ENCODE peak calls at places on chromosome 4, in four cellular contexts. K is AG10803, X is heart right ventricle, F is EL. B is an unnamed sample.
A peak's percentile ranks its signal among the peaks of the same experiment; 100 is the strongest.

GRCh38 chr4:17030543-17030942 is 132.1 kb upstream of the LDB2 start:
- DNase-seq in K (peak; percentile 80), X (no peak), F (peak; percentile 76), B (peak; percentile 97)

GRCh38 chr4:20172070-20172760 is 79.5 kb upstream of the SLIT2 start:
- DNase-seq in K (peak; percentile 68), X (no peak), F (peak; percentile 34), B (no peak)

GRCh38 chr4:23613782-23614181 is 276.1 kb downstream of the PPARGC1A start:
- DNase-seq in K (no peak), X (no peak), F (no peak), B (peak; percentile 3)

GRCh38 chr4:165709526-165709925 is 163.5 kb upstream of the TLL1 start:
- DNase-seq in K (no peak), X (no peak), F (no peak), B (no peak)

GRCh38 chr4:80202784-80203553 is 5.7 kb downstream of the PRDM8 start:
- DNase-seq in K (no peak), X (no peak), F (peak; percentile 43), B (no peak)

GRCh38 chr4:73127839-73128448 is 58.4 kb upstream of the COX18 start:
- DNase-seq in K (peak; percentile 11), X (no peak), F (peak; percentile 3), B (no peak)

GRCh38 chr4:138192113-138192512 is 50.0 kb downstream of the SLC7A11 start:
- DNase-seq in K (no peak), X (no peak), F (peak; percentile 48), B (peak; percentile 44)

GRCh38 chr4:70240192-70240591 is 2.2 kb upstream of the CSN3 start:
- DNase-seq in K (no peak), X (no peak), F (no peak), B (peak; percentile 20)

GRCh38 chr4:113759696-113760093 is 1.8 kb downstream of the CAMK2D start:
- DNase-seq in K (no peak), X (no peak), F (peak; percentile 31), B (no peak)

GRCh38 chr4:1983846-1984405 is 24.8 kb downstream of the NELFA start:
- DNase-seq in K (no peak), X (peak; percentile 52), F (no peak), B (no peak)

GRCh38 chr4:147714575-147715401 is 17.1 kb upstream of the ARHGAP10 start:
- DNase-seq in K (peak; percentile 95), X (no peak), F (peak; percentile 89), B (peak; percentile 91)

GRCh38 chr4:78059524-78059889 is 2.4 kb downstream of the FRAS1 start:
- DNase-seq in K (peak; percentile 85), X (peak; percentile 39), F (peak; percentile 73), B (peak; percentile 64)

GRCh38 chr4:89298160-89298559 is 9.4 kb downstream of the GPRIN3 start:
- DNase-seq in K (no peak), X (no peak), F (no peak), B (no peak)

GRCh38 chr4:183444953-183445543 is 612 bp downstream of the CDKN2AIP start:
- DNase-seq in K (peak; percentile 13), X (peak; percentile 27), F (peak; percentile 31), B (no peak)

GRCh38 chr4:184288451-184289178 is 70.9 kb upstream of the ENPP6 start:
- DNase-seq in K (no peak), X (no peak), F (no peak), B (no peak)

GRCh38 chr4:25892796-25893195 is 21.2 kb upstream of the SMIM20 start:
- DNase-seq in K (no peak), X (peak; percentile 20), F (no peak), B (no peak)

GRCh38 chr4:89486042-89486441 is 178.4 kb upstream of the GPRIN3 start:
- DNase-seq in K (peak; percentile 42), X (no peak), F (no peak), B (peak; percentile 8)

GRCh38 chr4:22739933-22740332 is 47.2 kb downstream of the GBA3 start:
- DNase-seq in K (no peak), X (no peak), F (no peak), B (no peak)

GRCh38 chr4:55673424-55673823 is 37.3 kb upstream of the NMU start:
- DNase-seq in K (no peak), X (no peak), F (no peak), B (no peak)

GRCh38 chr4:104064650-104065577 is 345.1 kb upstream of the TACR3 start:
- DNase-seq in K (no peak), X (peak; percentile 20), F (peak; percentile 12), B (peak; percentile 20)

GRCh38 chr4:173883821-173884220 is 353.8 kb upstream of the HAND2 start:
- DNase-seq in K (no peak), X (no peak), F (no peak), B (peak; percentile 0)

B was measured in astrocyte.